ENCODE peak calls at places on chromosomes 7 and 10, in four cellular contexts. K, E, Z and J are unnamed samples.

GRCh38 chr10:124728830-124729661 is 15.1 kb downstream of the FAM53B start:
- DNase-seq in K (no peak), E (no peak), Z (no peak), J (no peak)

GRCh38 chr10:31866118-31866670 is 62.4 kb downstream of the ARHGAP12 start:
- DNase-seq in K (no peak), E (no peak), Z (no peak), J (no peak)

GRCh38 chr10:91340613-91341362 is 69.4 kb upstream of the HECTD2 start:
- DNase-seq in K (no peak), E (peak), Z (no peak), J (no peak)

GRCh38 chr10:66834802-66835201 is 91.0 kb upstream of the LRRTM3 start:
- DNase-seq in K (no peak), E (no peak), Z (no peak), J (no peak)

GRCh38 chr10:26790596-26790995 is 70.2 kb downstream of the ABI1 start:
- DNase-seq in K (no peak), E (peak), Z (no peak), J (no peak)

GRCh38 chr10:98457762-98458161 is 11.0 kb upstream of the HPS1 start:
- DNase-seq in K (no peak), E (no peak), Z (no peak), J (no peak)

GRCh38 chr7:91230503-91230902 is 33.7 kb upstream of the FZD1 start:
- DNase-seq in K (no peak), E (no peak), Z (no peak), J (no peak)

GRCh38 chr10:77613476-77614130 is 24.0 kb downstream of the KCNMA1 start:
- DNase-seq in K (no peak), E (peak), Z (no peak), J (no peak)

GRCh38 chr10:30829921-30830671 is 200.5 kb upstream of the LYZL2 start:
- DNase-seq in K (no peak), E (peak), Z (no peak), J (no peak)